ENCODE peak calls at places on chromosome 2, in eight cellular contexts. A is spleen, O is astrocyte, U is psoas muscle, G is GM12865, W is thoracic aorta, V is AG10803, C is fibroblast of lung. N is an unnamed sample.

GRCh38 chr2:70553584-70554337 is at the start of gene TGFA:
- DNase-seq in C (peak), A (peak), U (peak), W (no peak), G (peak), V (peak), O (peak), N (no peak)

GRCh38 chr2:78757191-78757590 is 268.3 kb upstream of the REG3G start:
- DNase-seq in V (no peak), G (no peak), C (no peak), W (no peak), O (no peak), U (no peak), A (no peak), N (no peak)

GRCh38 chr2:152050915-152051314 is 47.9 kb downstream of the CACNB4 start:
- DNase-seq in V (no peak), W (no peak), U (no peak), A (no peak), G (peak), O (no peak), C (no peak), N (no peak)

GRCh38 chr2:28393115-28393836 is 618 bp downstream of the FOSL2 start:
- DNase-seq in G (peak), O (peak), V (peak), W (no peak), A (peak), U (peak), C (peak), N (no peak)

GRCh38 chr2:60071427-60071826 is 482.0 kb downstream of the BCL11A start:
- DNase-seq in G (no peak), U (no peak), A (no peak), O (no peak), V (no peak), C (no peak), W (no peak), N (no peak)

GRCh38 chr2:24643051-24643450 is 150.1 kb downstream of the PTRHD1 start:
- DNase-seq in G (no peak), U (no peak), W (no peak), A (no peak), C (no peak), V (no peak), O (peak), N (no peak)

GRCh38 chr2:138922973-138923563 is 142.9 kb upstream of the NXPH2 start:
- DNase-seq in U (no peak), O (peak), C (peak), W (no peak), V (peak), A (no peak), G (no peak), N (peak)

GRCh38 chr2:171958475-171958874 is 36.2 kb downstream of the HAT1 start:
- DNase-seq in U (no peak), G (no peak), A (no peak), W (no peak), O (peak), V (peak), C (peak), N (no peak)

GRCh38 chr2:205721057-205721767 is 38.9 kb downstream of the NRP2 start:
- DNase-seq in V (no peak), C (no peak), A (no peak), W (no peak), G (peak), O (no peak), U (no peak), N (peak)

GRCh38 chr2:145022671-145023330 is 502.9 kb upstream of the ZEB2 start:
- DNase-seq in O (peak), V (peak), C (peak), A (no peak), G (no peak), U (no peak), W (no peak), N (no peak)

GRCh38 chr2:201357216-201357615 is at the start of gene FLACC1:
- DNase-seq in A (no peak), W (no peak), G (peak), C (peak), U (no peak), O (peak), V (peak), N (no peak)

GRCh38 chr2:142472382-142472781 is 341.6 kb upstream of the LRP1B start:
- DNase-seq in U (no peak), A (no peak), C (no peak), O (no peak), V (no peak), G (no peak), W (no peak), N (no peak)

GRCh38 chr2:457287-457686 is 169.4 kb upstream of the ALKAL2 start:
- DNase-seq in C (no peak), W (no peak), G (no peak), O (no peak), A (no peak), U (no peak), V (no peak), N (peak)

GRCh38 chr2:222709191-222709891 is 37.9 kb downstream of the MOGAT1 start:
- DNase-seq in O (peak), W (peak), C (peak), G (peak), U (peak), V (peak), A (no peak), N (no peak)
- H3K4me3 ChIP-seq in O (peak), W (peak), C (peak), G (no peak), U (peak), V (peak), A (no peak), N (no peak)

GRCh38 chr2:81437474-81438000 is 1133.0 kb upstream of the LRRTM1 start:
- DNase-seq in U (no peak), V (no peak), C (no peak), O (no peak), G (no peak), A (no peak), W (no peak), N (no peak)

DNA sequence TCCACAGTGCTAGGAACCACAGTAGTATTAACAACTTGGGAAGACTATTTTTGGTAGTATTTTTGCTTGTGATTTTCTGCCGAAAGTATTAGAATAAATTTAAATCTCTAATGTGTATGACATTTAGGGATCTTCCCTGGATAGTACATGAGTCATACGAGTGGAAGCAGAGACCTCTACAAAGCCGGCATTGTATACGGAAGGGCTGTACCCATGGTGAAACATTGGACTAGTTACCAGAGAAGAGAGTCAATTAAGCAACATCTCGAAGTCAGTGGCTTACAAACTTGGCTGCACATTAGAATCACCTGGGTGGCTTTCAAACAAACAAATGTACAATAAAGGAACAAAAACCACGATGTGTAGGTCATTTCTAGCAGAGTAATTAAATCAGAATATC is 1131.7 kb upstream of the LRRTM1 start:
- DNase-seq in G (no peak), O (no peak), U (no peak), W (no peak), V (no peak), C (peak), A (no peak), N (no peak)
- H3K4me3 ChIP-seq in G (no peak), O (no peak), U (no peak), W (no peak), V (no peak), C (no peak), A (no peak), N (no peak)

DNA sequence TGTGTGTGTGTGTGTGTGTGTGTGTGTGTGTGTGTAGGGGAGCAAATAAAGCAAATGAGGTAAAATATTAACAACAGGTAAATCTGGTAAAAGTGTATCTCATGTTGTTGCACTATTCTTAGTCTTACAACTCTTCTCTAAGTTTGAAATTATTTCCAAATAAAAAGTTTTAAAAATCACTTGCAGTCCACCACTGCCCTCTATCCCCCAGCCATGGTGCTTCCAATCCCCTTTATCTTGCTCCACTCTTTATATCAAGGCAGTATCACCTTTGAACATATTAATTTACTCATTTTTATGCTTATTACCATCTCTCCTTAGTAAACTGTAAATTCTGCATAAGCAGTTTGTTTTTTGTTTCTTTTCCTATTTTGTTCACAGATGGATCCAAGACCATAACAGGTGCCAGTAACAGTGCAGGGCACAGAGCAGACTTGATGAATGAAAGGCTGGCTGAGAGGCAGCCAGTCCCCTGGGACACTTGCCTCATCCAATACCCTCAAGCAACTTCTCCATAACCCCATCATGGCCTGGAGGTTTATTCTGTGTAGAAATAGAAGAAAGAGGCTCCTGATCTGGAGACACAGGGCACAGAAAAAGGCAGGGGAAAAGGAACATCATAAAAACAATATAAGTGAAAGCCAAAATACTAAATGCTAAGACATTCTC is 67.6 kb downstream of the LDAH start:
- DNase-seq in O (no peak), A (no peak), G (no peak), V (no peak), C (peak), W (no peak), U (no peak), N (no peak)
- H3K4me3 ChIP-seq in O (no peak), A (no peak), G (no peak), V (no peak), C (no peak), W (no peak), U (no peak), N (no peak)

GRCh38 chr2:14632133-14632936 is at the start of gene LRATD1:
- DNase-seq in A (peak), O (peak), W (peak), G (no peak), C (peak), U (peak), V (peak), N (no peak)
- H3K4me3 ChIP-seq in A (peak), O (peak), W (peak), G (no peak), C (peak), U (peak), V (peak), N (no peak)

DNA sequence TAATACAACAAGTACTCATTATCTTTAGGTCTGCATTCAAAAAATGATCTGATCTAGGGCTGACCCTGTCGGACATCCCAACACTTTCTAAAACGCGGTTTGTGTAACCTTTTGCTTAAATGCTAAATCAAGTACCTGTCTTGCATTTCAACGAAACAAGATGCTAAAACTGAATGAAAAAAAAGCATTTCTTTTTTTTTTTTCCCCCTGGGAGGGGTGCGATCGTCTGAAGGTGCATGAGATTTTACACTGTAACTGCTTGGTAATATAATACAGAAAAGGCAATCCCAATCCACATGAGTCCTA is 143.9 kb downstream of the MEIS1 start:
- DNase-seq in O (no peak), V (no peak), W (no peak), U (no peak), G (no peak), C (peak), A (no peak), N (no peak)
- H3K4me3 ChIP-seq in O (no peak), V (peak), W (peak), U (no peak), G (no peak), C (peak), A (no peak), N (no peak)

N was measured in Jurkat, Clone E6-1.